ENCODE peak calls at places on chromosomes 16 and 17, in seven cellular contexts. R is tibial artery, Q is mucosa of descending colon, Z is psoas muscle, O is left ventricle myocardium inferior, B is tibial nerve, X is HAP-1. W is an unnamed sample.

GRCh38 chr17:77901476-77901875 is 57.0 kb upstream of the TNRC6C start:
- DNase-seq in R (peak; percentile 40), Q (no peak), Z (no peak), O (no peak), B (no peak), X (no peak), W (no peak)

GRCh38 chr17:57989011-57989345 is 924 bp upstream of the VEZF1 start:
- DNase-seq in R (peak; percentile 76), Q (peak; percentile 44), Z (no peak), O (no peak), B (no peak), X (peak; percentile 34), W (no peak)

GRCh38 chr16:85711982-85712587 is 23.3 kb upstream of the GINS2 start:
- DNase-seq in R (no peak), Q (no peak), Z (no peak), O (no peak), B (no peak), X (no peak), W (no peak)

GRCh38 chr16:556479-557173 is 3.6 kb upstream of the PRR35 start:
- DNase-seq in R (no peak), Q (no peak), Z (no peak), O (no peak), B (no peak), X (no peak), W (no peak)

GRCh38 chr17:3626831-3627565 is 9.1 kb downstream of the SHPK start:
- DNase-seq in R (no peak), Q (no peak), Z (no peak), O (no peak), B (no peak), X (no peak), W (no peak)

GRCh38 chr16:81616321-81617020 is 162.6 kb upstream of the PLCG2 start:
- DNase-seq in R (no peak), Q (peak; percentile 76), Z (peak; percentile 72), O (peak; percentile 69), B (no peak), X (no peak), W (peak; percentile 91)

GRCh38 chr17:31538080-31538762 is 146.7 kb downstream of the RAB11FIP4 start:
- DNase-seq in R (no peak), Q (no peak), Z (no peak), O (no peak), B (no peak), X (no peak), W (peak; percentile 62)

GRCh38 chr16:15641753-15642556 is 999 bp downstream of the MARF1 start:
- DNase-seq in R (no peak), Q (no peak), Z (no peak), O (no peak), B (no peak), X (no peak), W (no peak)

GRCh38 chr16:69893086-69893485 is 58.0 kb upstream of the CLEC18A start:
- DNase-seq in R (no peak), Q (no peak), Z (no peak), O (no peak), B (no peak), X (no peak), W (no peak)

GRCh38 chr16:85686912-85687591 is 1.7 kb downstream of the GINS2 start:
- DNase-seq in R (no peak), Q (peak; percentile 67), Z (no peak), O (no peak), B (no peak), X (peak; percentile 60), W (peak; percentile 29)

GRCh38 chr17:59621771-59622170 is 2.1 kb downstream of the CLTC start:
- DNase-seq in R (no peak), Q (no peak), Z (no peak), O (no peak), B (no peak), X (no peak), W (no peak)
- H3K4me1 ChIP-seq in R (peaks cover 63% of the 10 kb centered on the region), Q (peaks cover 47% of the 10 kb centered on the region), Z (peaks cover 52% of the 10 kb centered on the region), O (peaks cover 90% of the 10 kb centered on the region), B (peaks cover 69% of the 10 kb centered on the region), X (peaks cover 48% of the 10 kb centered on the region), W (peaks cover 20% of the 10 kb centered on the region)

GRCh38 chr17:61465550-61466237 is 13.5 kb downstream of the TBX4 start:
- DNase-seq in R (peak; percentile 37), Q (no peak), Z (no peak), O (no peak), B (no peak), X (no peak), W (peak; percentile 39)

GRCh38 chr17:61468263-61468907 is 16.2 kb downstream of the TBX4 start:
- DNase-seq in R (no peak), Q (peak; percentile 21), Z (no peak), O (no peak), B (no peak), X (no peak), W (peak; percentile 44)

GRCh38 chr17:61469474-61469873 is 17.3 kb downstream of the TBX4 start:
- DNase-seq in R (peak; percentile 29), Q (peak; percentile 14), Z (no peak), O (no peak), B (no peak), X (no peak), W (peak; percentile 43)

GRCh38 chr17:61466246-61466645 is 14.0 kb downstream of the TBX4 start:
- DNase-seq in R (no peak), Q (no peak), Z (no peak), O (no peak), B (no peak), X (no peak), W (peak; percentile 11)

GRCh38 chr17:61467416-61468262 is 15.4 kb downstream of the TBX4 start:
- DNase-seq in R (peak; percentile 63), Q (peak; percentile 68), Z (no peak), O (peak; percentile 44), B (no peak), X (peak; percentile 67), W (peak; percentile 53)
- H3K4me3 ChIP-seq in R (no peak overlapping the region), Q (no peak overlapping the region), Z (no peak overlapping the region), O (no peak overlapping the region), B (no peak overlapping the region), X (no peak overlapping the region), W (no peak overlapping the region)

GRCh38 chr16:75456971-75457370 is 7.5 kb downstream of the TMEM170A start:
- DNase-seq in R (no peak), Q (no peak), Z (no peak), O (no peak), B (no peak), X (no peak), W (no peak)

GRCh38 chr16:75459691-75460090 is 4.8 kb downstream of the TMEM170A start:
- DNase-seq in R (no peak), Q (no peak), Z (no peak), O (no peak), B (no peak), X (no peak), W (no peak)

GRCh38 chr16:75457485-75458021 is 6.9 kb downstream of the TMEM170A start:
- DNase-seq in R (no peak), Q (no peak), Z (no peak), O (no peak), B (no peak), X (no peak), W (no peak)

GRCh38 chr16:75458029-75458428 is 6.5 kb downstream of the TMEM170A start:
- DNase-seq in R (no peak), Q (no peak), Z (no peak), O (no peak), B (no peak), X (no peak), W (no peak)

GRCh38 chr16:75458439-75458838 is 6.0 kb downstream of the TMEM170A start:
- DNase-seq in R (no peak), Q (no peak), Z (no peak), O (no peak), B (no peak), X (no peak), W (no peak)
- H3K4me1 ChIP-seq in R (peaks cover 27% of the 10 kb centered on the region), Q (peaks cover 79% of the 10 kb centered on the region), Z (peaks cover 14% of the 10 kb centered on the region), O (peaks cover 75% of the 10 kb centered on the region), B (peaks cover 42% of the 10 kb centered on the region), X (peaks cover 26% of the 10 kb centered on the region), W (peaks cover 9% of the 10 kb centered on the region)

GRCh38 chr17:41836550-41837196 is 641 bp upstream of the NT5C3B start:
- DNase-seq in R (no peak), Q (no peak), Z (no peak), O (no peak), B (no peak), X (no peak), W (no peak)
- H3K4me3 ChIP-seq in R (peak overlapping the region; percentile 83), Q (no peak overlapping the region), Z (peak overlapping the region; percentile 97), O (peak overlapping the region; percentile 98), B (peak overlapping the region; percentile 86), X (peak overlapping the region; percentile 79), W (peak overlapping the region; percentile 62)

GRCh38 chr17:75316253-75316652 is 27.0 kb upstream of the SLC25A19 start:
- DNase-seq in R (no peak), Q (no peak), Z (no peak), O (no peak), B (no peak), X (no peak), W (no peak)

GRCh38 chr17:75318211-75318610 is 29.0 kb upstream of the SLC25A19 start:
- DNase-seq in R (no peak), Q (no peak), Z (no peak), O (no peak), B (no peak), X (no peak), W (peak; percentile 38)

GRCh38 chr17:75315541-75316243 is 26.5 kb upstream of the SLC25A19 start:
- DNase-seq in R (no peak), Q (no peak), Z (peak; percentile 22), O (no peak), B (no peak), X (no peak), W (no peak)

GRCh38 chr17:75317671-75318070 is 28.4 kb upstream of the SLC25A19 start:
- DNase-seq in R (no peak), Q (no peak), Z (no peak), O (no peak), B (no peak), X (peak; percentile 20), W (peak; percentile 55)

GRCh38 chr17:75313941-75314550 is 24.8 kb upstream of the SLC25A19 start:
- DNase-seq in R (no peak), Q (no peak), Z (peak; percentile 42), O (no peak), B (no peak), X (no peak), W (no peak)
- H3K4me1 ChIP-seq in R (no peaks in the 10 kb centered on the region), Q (peaks cover 15% of the 10 kb centered on the region), Z (no peaks in the 10 kb centered on the region), O (peaks cover 6% of the 10 kb centered on the region), B (peaks cover 9% of the 10 kb centered on the region), X (no peaks in the 10 kb centered on the region), W (peaks cover 4% of the 10 kb centered on the region)

GRCh38 chr16:19882186-19882585 is 2.5 kb downstream of the GPRC5B start:
- DNase-seq in R (no peak), Q (no peak), Z (no peak), O (no peak), B (no peak), X (peak; percentile 59), W (no peak)

GRCh38 chr16:19884021-19884485 is 595 bp downstream of the GPRC5B start:
- DNase-seq in R (no peak), Q (peak; percentile 40), Z (peak; percentile 27), O (peak; percentile 23), B (no peak), X (peak; percentile 47), W (peak; percentile 80)

GRCh38 chr16:19882641-19883040 is 2.0 kb downstream of the GPRC5B start:
- DNase-seq in R (no peak), Q (no peak), Z (no peak), O (no peak), B (no peak), X (peak; percentile 55), W (no peak)

GRCh38 chr16:19884611-19885455 is at the start of gene GPRC5B:
- DNase-seq in R (no peak), Q (peak; percentile 64), Z (peak; percentile 55), O (peak; percentile 63), B (no peak), X (peak; percentile 73), W (peak; percentile 79)

GRCh38 chr16:19883296-19883951 is 1.2 kb downstream of the GPRC5B start:
- DNase-seq in R (no peak), Q (peak; percentile 33), Z (peak; percentile 48), O (peak; percentile 48), B (peak; percentile 23), X (peak; percentile 76), W (peak; percentile 82)
- H3K4me3 ChIP-seq in R (peak overlapping the region; percentile 59), Q (peak overlapping the region; percentile 14), Z (peak overlapping the region; percentile 92), O (peak overlapping the region; percentile 93), B (peak overlapping the region; percentile 82), X (peak overlapping the region; percentile 66), W (peak overlapping the region; percentile 63)

W was measured in kidney.